ENCODE peak calls at places on chromosomes 4 and X, in five cellular contexts. K is SK-N-SH, S is PC-3, D is Karpas-422, Y is breast epithelium. W is an unnamed sample.

GRCh38 chrX:43165343-43165920 is 387.5 kb upstream of the PPP1R2C start:
- DNase-seq in K (no peak), Y (no peak), D (no peak), S (no peak), W (no peak)

GRCh38 chr4:41024556-41025491 is 189.5 kb downstream of the APBB2 start:
- DNase-seq in D (peak; percentile 42), S (no peak), K (no peak), Y (no peak), W (no peak)

GRCh38 chr4:152033621-152034020 is 272.8 kb upstream of the GATB start:
- DNase-seq in D (no peak), Y (no peak), K (no peak), S (no peak), W (no peak)

GRCh38 chr4:109395694-109396093 is 37.9 kb upstream of the SEC24B start:
- DNase-seq in S (no peak), Y (no peak), D (no peak), K (no peak), W (no peak)

GRCh38 chr4:82293304-82293703 is 80.5 kb downstream of the HNRNPD start:
- DNase-seq in Y (no peak), K (no peak), S (no peak), D (peak; percentile 43), W (no peak)

GRCh38 chr4:153790962-153791551 is 2.2 kb upstream of the SFRP2 start:
- DNase-seq in S (no peak), K (peak; percentile 78), D (no peak), Y (no peak), W (no peak)

GRCh38 chr4:108107729-108108382 is 60.9 kb downstream of the LEF1 start:
- DNase-seq in S (no peak), D (no peak), Y (no peak), K (no peak), W (no peak)

GRCh38 chrX:12580548-12580947 is 210.7 kb upstream of the PRPS2 start:
- DNase-seq in D (no peak), S (peak; percentile 80), K (no peak), Y (no peak), W (peak; percentile 54)

GRCh38 chr4:101346312-101346561 is 1.1 kb downstream of the PPP3CA start:
- DNase-seq in Y (no peak), K (peak; percentile 68), S (no peak), D (no peak), W (no peak)

GRCh38 chrX:18702362-18703195 is 4.9 kb upstream of the PPEF1 start:
- DNase-seq in S (peak; percentile 80), Y (no peak), K (no peak), D (no peak), W (peak; percentile 3)

GRCh38 chr4:133147365-133147821 is 1.7 kb upstream of the PCDH10 start:
- DNase-seq in D (no peak), Y (no peak), K (no peak), S (peak; percentile 7), W (no peak)

GRCh38 chrX:145727476-145727875 is 90.2 kb upstream of the SLITRK2 start:
- DNase-seq in Y (no peak), K (no peak), S (no peak), D (no peak), W (no peak)

GRCh38 chr4:134777626-134778025 is 576.0 kb upstream of the PABPC4L start:
- DNase-seq in D (no peak), K (peak; percentile 1), S (peak; percentile 15), Y (no peak), W (no peak)

GRCh38 chr4:2871911-2872310 is 28.3 kb downstream of the ADD1 start:
- DNase-seq in K (no peak), Y (no peak), S (peak; percentile 7), D (no peak), W (no peak)

GRCh38 chrX:39726810-39727209 is 370.9 kb downstream of the BCOR start:
- DNase-seq in K (peak; percentile 63), D (no peak), S (no peak), Y (no peak), W (no peak)

GRCh38 chrX:7514871-7515599 is 327.9 kb upstream of the VCX start:
- DNase-seq in K (no peak), Y (no peak), S (peak; percentile 43), D (no peak), W (peak; percentile 12)

GRCh38 chrX:48676893-48677270 is 6.7 kb upstream of the WAS start:
- DNase-seq in S (peak; percentile 1), Y (no peak), K (no peak), D (peak; percentile 47), W (no peak)

GRCh38 chr4:169397762-169398161 is 127.0 kb upstream of the SH3RF1 start:
- DNase-seq in Y (no peak), K (no peak), D (no peak), S (no peak), W (no peak)

GRCh38 chr4:115664285-115664684 is 550.9 kb upstream of the NDST4 start:
- DNase-seq in D (no peak), K (peak; percentile 34), S (no peak), Y (no peak), W (no peak)

GRCh38 chr4:149370002-149370401 is 445.6 kb downstream of the IQCM start:
- DNase-seq in D (no peak), Y (no peak), S (peak; percentile 7), K (no peak), W (no peak)

GRCh38 chr4:93313207-93313606 is 515.3 kb upstream of the ATOH1 start:
- DNase-seq in S (peak; percentile 58), Y (no peak), K (no peak), D (no peak), W (no peak)

GRCh38 chr4:153485860-153486259 is 19.7 kb downstream of the TMEM131L start:
- DNase-seq in K (no peak), S (no peak), D (no peak), Y (no peak), W (no peak)

GRCh38 chr4:57655342-57655741 is 545.2 kb upstream of the IGFBP7 start:
- DNase-seq in D (no peak), S (no peak), K (no peak), Y (no peak), W (no peak)

GRCh38 chr4:108272046-108272445 is 103.3 kb upstream of the LEF1 start:
- DNase-seq in Y (no peak), D (no peak), S (no peak), K (no peak), W (peak; percentile 22)

GRCh38 chr4:37682701-37683401 is 3.3 kb downstream of the RELL1 start:
- DNase-seq in K (no peak), Y (no peak), S (no peak), D (no peak), W (no peak)

GRCh38 chrX:51742586-51742985 is 656 bp upstream of the GSPT2 start:
- DNase-seq in D (no peak), Y (no peak), S (no peak), K (peak; percentile 2), W (no peak)

GRCh38 chr4:110411599-110412011 is 64.3 kb upstream of the ENPEP start:
- DNase-seq in S (no peak), K (peak; percentile 26), D (no peak), Y (no peak), W (no peak)

GRCh38 chrX:5632061-5632614 is 596.5 kb downstream of the NLGN4X start:
- DNase-seq in D (no peak), Y (no peak), S (no peak), K (no peak), W (no peak)

GRCh38 chrX:143669395-143669794 is 33.5 kb upstream of the SLITRK4 start:
- DNase-seq in Y (no peak), S (peak; percentile 53), D (peak; percentile 55), K (no peak), W (no peak)

GRCh38 chrX:132046533-132046932 is 23.4 kb downstream of the STK26 start:
- DNase-seq in D (no peak), Y (no peak), S (no peak), K (no peak), W (no peak)

GRCh38 chrX:130885996-130886395 is 17.0 kb downstream of the ENOX2 start:
- DNase-seq in Y (no peak), S (no peak), K (no peak), D (no peak), W (no peak)

GRCh38 chr4:164204434-164204833 is 549.5 kb upstream of the SMIM31 start:
- DNase-seq in S (peak; percentile 92), Y (no peak), K (no peak), D (no peak), W (peak; percentile 57)

GRCh38 chr4:76665139-76665538 is 230.1 kb downstream of the SHROOM3 start:
- DNase-seq in D (no peak), S (peak; percentile 97), Y (no peak), K (no peak), W (peak; percentile 73)

GRCh38 chrX:4671344-4671743 is 957.9 kb upstream of the PRKX start:
- DNase-seq in S (no peak), K (no peak), Y (no peak), D (no peak), W (no peak)

GRCh38 chr4:85783483-85783882 is 308.5 kb downstream of the ARHGAP24 start:
- DNase-seq in D (no peak), K (no peak), Y (no peak), S (peak; percentile 63), W (no peak)

GRCh38 chr4:181601118-181601517 is 642.1 kb upstream of the TENM3 start:
- DNase-seq in D (no peak), Y (no peak), K (no peak), S (no peak), W (no peak)

GRCh38 chr4:83115000-83115399 is 471 bp upstream of the PLAC8 start:
- DNase-seq in D (no peak), Y (no peak), K (no peak), S (peak; percentile 29), W (no peak)

DNA sequence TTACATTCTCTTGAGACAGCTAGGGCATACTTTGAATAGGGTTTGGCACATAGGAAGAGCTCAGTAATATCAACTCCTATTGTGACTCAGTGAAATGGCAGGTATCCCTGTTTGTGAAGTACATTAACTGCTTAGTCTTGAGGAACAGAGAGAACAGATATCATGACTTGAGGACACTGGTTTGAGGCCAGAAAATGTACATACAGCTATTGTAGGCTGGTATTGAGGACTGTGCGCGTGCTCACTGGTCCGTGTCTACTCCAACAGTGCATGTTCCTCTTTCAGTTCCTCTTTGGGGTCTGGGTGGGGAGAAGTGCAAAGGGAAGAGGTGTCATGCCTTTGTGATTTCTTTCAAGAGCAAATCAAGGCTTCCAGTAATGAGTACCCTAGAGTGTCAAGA is 34.6 kb upstream of the TBC1D9 start:
- DNase-seq in S (peak; percentile 62), D (peak; percentile 90), K (no peak), Y (no peak), W (peak; percentile 14)
- H3K27ac ChIP-seq in S (no peak overlapping the region), D (peak overlapping the region; percentile 56), K (no peak overlapping the region), Y (no peak overlapping the region), W (peak overlapping the region; percentile 87)

GRCh38 chr4:183081116-183081469 is 18.0 kb upstream of the WWC2 start:
- DNase-seq in Y (no peak), D (no peak), K (no peak), S (no peak), W (no peak)
- H3K27ac ChIP-seq in Y (no peak overlapping the region), D (no peak overlapping the region), K (no peak overlapping the region), S (no peak overlapping the region), W (no peak overlapping the region)

DNA sequence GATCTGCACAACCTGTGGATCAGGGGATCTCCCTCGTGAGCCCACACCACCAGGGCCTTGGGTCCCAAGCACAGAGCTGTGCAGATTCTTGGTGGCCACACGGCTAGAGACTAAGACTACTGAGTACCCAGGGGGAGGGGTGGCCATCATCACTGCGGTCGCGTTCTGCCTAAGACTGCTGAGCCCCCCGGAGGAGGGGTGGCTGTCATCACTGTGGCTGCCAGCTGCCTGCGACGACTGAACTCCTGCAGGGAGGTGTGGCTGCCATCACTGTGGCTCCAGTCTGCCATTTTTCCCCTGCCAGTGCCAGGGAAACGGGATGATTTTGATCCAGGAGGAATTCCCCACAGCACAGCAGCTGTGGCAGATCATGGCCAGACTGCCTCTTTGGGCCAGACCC is 141.7 kb upstream of the SPANXB1 start:
- DNase-seq in Y (no peak), S (no peak), D (no peak), K (no peak), W (no peak)
- H3K27ac ChIP-seq in Y (no peak overlapping the region), S (no peak overlapping the region), D (no peak overlapping the region), K (no peak overlapping the region), W (no peak overlapping the region)

GRCh38 chr4:75612306-75612705 is 18.0 kb downstream of the CDKL2 start:
- DNase-seq in Y (no peak), D (no peak), K (no peak), S (no peak), W (no peak)
- H3K27ac ChIP-seq in Y (no peak overlapping the region), D (no peak overlapping the region), K (no peak overlapping the region), S (no peak overlapping the region), W (no peak overlapping the region)